ENCODE peak calls at places on chromosomes 3 and 15, in six cellular contexts. S, R, L, I, C and N are unnamed samples.

GRCh38 chr3:101898752-101899169 is 49.4 kb downstream of the NFKBIZ start:
- DNase-seq in I (no peak), C (no peak), R (peak), L (no peak), S (no peak), N (no peak)

GRCh38 chr3:65597952-65598413 is 440.7 kb downstream of the MAGI1 start:
- DNase-seq in R (peak), I (no peak), S (no peak), L (no peak), C (no peak), N (no peak)

GRCh38 chr3:149247025-149247710 is 25.5 kb upstream of the CP start:
- DNase-seq in I (no peak), S (peak), L (peak), R (no peak), C (no peak), N (no peak)

GRCh38 chr3:50204804-50205718 is at the start of gene SLC38A3:
- DNase-seq in C (no peak), S (no peak), L (no peak), R (peak), I (peak), N (peak)

GRCh38 chr15:101081900-101082299 is 162.7 kb downstream of the LRRK1 start:
- DNase-seq in S (no peak), I (no peak), C (no peak), R (no peak), L (no peak), N (no peak)

GRCh38 chr15:93200448-93201226 is 111.6 kb upstream of the RGMA start:
- DNase-seq in C (no peak), S (no peak), I (no peak), R (no peak), L (no peak), N (no peak)

GRCh38 chr3:189664311-189664710 is 33.1 kb downstream of the TP63 start:
- DNase-seq in C (peak), R (no peak), S (peak), L (peak), I (no peak), N (no peak)

GRCh38 chr3:24168977-24169376 is 223.9 kb downstream of the NR1D2 start:
- DNase-seq in C (no peak), R (no peak), S (no peak), L (no peak), I (no peak), N (no peak)

GRCh38 chr3:110969229-110970211 is 102.1 kb upstream of the NECTIN3 start:
- DNase-seq in S (no peak), I (no peak), C (no peak), R (no peak), L (no peak), N (no peak)

GRCh38 chr3:43723121-43723734 is 32.5 kb downstream of the ABHD5 start:
- DNase-seq in S (peak), I (no peak), L (no peak), C (no peak), R (no peak), N (no peak)

GRCh38 chr3:183295211-183295610 is 42.2 kb downstream of the B3GNT5 start:
- DNase-seq in L (peak), C (no peak), I (no peak), R (peak), S (peak), N (no peak)

GRCh38 chr15:73755481-73755880 is 2.3 kb upstream of the INSYN1 start:
- DNase-seq in R (no peak), S (no peak), L (no peak), C (no peak), I (no peak), N (no peak)

GRCh38 chr15:59999558-60000112 is 4.5 kb upstream of the FOXB1 start:
- DNase-seq in L (no peak), R (no peak), I (no peak), C (no peak), S (no peak), N (no peak)

GRCh38 chr15:47185222-47185800 is 532.0 kb upstream of the SEMA6D start:
- DNase-seq in C (no peak), R (no peak), S (peak), I (no peak), L (no peak), N (no peak)

GRCh38 chr3:169769287-169770181 is at the start of gene ACTRT3:
- DNase-seq in S (peak), L (peak), R (peak), I (peak), C (peak), N (peak)

GRCh38 chr3:136195258-136196063 is 674 bp downstream of the MSL2 start:
- DNase-seq in I (no peak), S (peak), L (peak), C (peak), R (peak), N (peak)